ENCODE peak calls at places on chromosomes 11 and 22, in six cellular contexts. U is uterus, F is GM23248, P is BJ, S is Peyer's patch, D is neural progenitor cell. T is an unnamed sample.
A peak's percentile ranks its signal among the peaks of the same experiment; 100 is the strongest.

GRCh38 chr11:102470257-102470656 is 17.7 kb upstream of the TMEM123 start:
- DNase-seq in U (no peak), F (no peak), P (no peak), S (peak; percentile 54), D (no peak), T (no peak)

GRCh38 chr22:23062616-23063538 is 7.4 kb upstream of the GNAZ start:
- DNase-seq in U (no peak), F (no peak), P (no peak), S (peak; percentile 29), D (no peak), T (no peak)

GRCh38 chr11:88972210-88972609 is 93.6 kb downstream of the GRM5 start:
- DNase-seq in U (no peak), F (no peak), P (no peak), S (no peak), D (no peak), T (no peak)

GRCh38 chr11:100719809-100720221 is 32.7 kb downstream of the ARHGAP42 start:
- DNase-seq in U (peak; percentile 53), F (peak; percentile 85), P (peak; percentile 29), S (no peak), D (peak; percentile 45), T (peak; percentile 57)

GRCh38 chr22:23071163-23072034 is 1.1 kb downstream of the GNAZ start:
- DNase-seq in U (peak; percentile 19), F (no peak), P (no peak), S (peak; percentile 43), D (no peak), T (peak; percentile 16)

GRCh38 chr22:47204002-47204979 is 441.8 kb downstream of the TBC1D22A start:
- DNase-seq in U (no peak), F (no peak), P (no peak), S (no peak), D (no peak), T (no peak)

GRCh38 chr22:31241936-31242335 is 29.8 kb downstream of the LIMK2 start:
- DNase-seq in U (no peak), F (peak; percentile 81), P (no peak), S (no peak), D (no peak), T (no peak)

GRCh38 chr22:39207141-39208012 is 37.4 kb downstream of the PDGFB start:
- DNase-seq in U (peak; percentile 5), F (no peak), P (no peak), S (peak; percentile 45), D (no peak), T (no peak)

GRCh38 chr11:101133190-101133589 is 3.6 kb upstream of the PGR start:
- DNase-seq in U (no peak), F (peak; percentile 2), P (no peak), S (no peak), D (no peak), T (no peak)

GRCh38 chr22:41539146-41540005 is 4.9 kb downstream of the POLR3H start:
- DNase-seq in U (no peak), F (peak; percentile 33), P (no peak), S (no peak), D (no peak), T (no peak)

GRCh38 chr22:31102441-31103081 is 4.8 kb downstream of the SELENOM start:
- DNase-seq in U (peak; percentile 97), F (peak; percentile 98), P (peak; percentile 86), S (peak; percentile 83), D (no peak), T (no peak)

GRCh38 chr11:13091373-13091772 is 82.3 kb downstream of the RASSF10 start:
- DNase-seq in U (no peak), F (peak; percentile 28), P (no peak), S (no peak), D (no peak), T (no peak)

GRCh38 chr11:11243790-11244469 is 109.1 kb downstream of the CSNK2A3 start:
- DNase-seq in U (peak; percentile 67), F (peak; percentile 51), P (no peak), S (peak; percentile 65), D (peak; percentile 82), T (no peak)

GRCh38 chr22:43228863-43229262 is 41.9 kb upstream of the TTLL12 start:
- DNase-seq in U (no peak), F (no peak), P (no peak), S (no peak), D (no peak), T (no peak)

GRCh38 chr11:112355726-112356125 is 95.1 kb upstream of the PLET1 start:
- DNase-seq in U (peak; percentile 67), F (peak; percentile 38), P (no peak), S (no peak), D (peak; percentile 51), T (no peak)

GRCh38 chr11:60987577-60988277 is 16.2 kb downstream of the CD6 start:
- DNase-seq in U (no peak), F (no peak), P (no peak), S (peak; percentile 53), D (no peak), T (no peak)

GRCh38 chr11:123170929-123171328 is 24.1 kb downstream of the CLMP start:
- DNase-seq in U (no peak), F (no peak), P (no peak), S (no peak), D (no peak), T (no peak)

GRCh38 chr11:126400019-126400962 is 44.8 kb downstream of the ST3GAL4 start:
- DNase-seq in U (no peak), F (no peak), P (no peak), S (no peak), D (no peak), T (no peak)

GRCh38 chr11:125345706-125346561 is 150.1 kb downstream of the FEZ1 start:
- DNase-seq in U (peak; percentile 88), F (peak; percentile 93), P (no peak), S (peak; percentile 77), D (peak; percentile 89), T (peak; percentile 60)

GRCh38 chr11:78868563-78868962 is 293.9 kb upstream of the NARS2 start:
- DNase-seq in U (no peak), F (no peak), P (no peak), S (no peak), D (no peak), T (no peak)

GRCh38 chr11:110134120-110134519 is 40.9 kb downstream of the ZC3H12C start:
- DNase-seq in U (no peak), F (no peak), P (no peak), S (no peak), D (peak; percentile 85), T (no peak)

GRCh38 chr22:42856179-42856864 is 751 bp downstream of the ARFGAP3 start:
- DNase-seq in U (peak; percentile 40), F (peak; percentile 71), P (no peak), S (peak; percentile 83), D (peak; percentile 42), T (peak; percentile 74)

GRCh38 chr22:35426801-35427140 is 26.8 kb downstream of the MCM5 start:
- DNase-seq in U (no peak), F (no peak), P (no peak), S (no peak), D (no peak), T (no peak)
- H3K36me3 ChIP-seq in U (no peaks in the 10 kb centered on the region), F (no peaks in the 10 kb centered on the region), P (peaks cover 2% of the 10 kb centered on the region), S (peaks cover 28% of the 10 kb centered on the region), D (no peaks in the 10 kb centered on the region), T (no peaks in the 10 kb centered on the region)

DNA sequence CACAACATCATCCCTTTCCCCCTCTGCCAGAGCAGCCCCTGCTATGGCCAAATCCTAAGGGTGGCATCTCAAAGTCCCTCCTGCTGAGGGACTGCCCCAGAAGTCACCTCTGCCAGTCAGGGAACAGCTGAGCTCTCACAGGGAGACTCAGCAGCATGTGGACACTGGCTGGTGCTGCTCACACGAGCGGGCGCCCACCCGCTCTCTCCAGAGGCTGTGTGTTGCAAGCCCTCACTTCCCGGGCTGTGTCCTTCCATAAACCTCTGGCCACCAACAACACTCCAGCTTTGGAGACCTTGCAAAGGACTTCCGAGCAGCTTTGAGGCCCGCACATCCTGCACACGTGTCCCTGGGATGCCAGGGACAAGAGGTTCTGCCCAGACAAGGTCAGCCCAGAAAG is 2.8 kb downstream of the IGSF9B start:
- DNase-seq in U (no peak), F (no peak), P (no peak), S (no peak), D (no peak), T (no peak)
- H3K36me3 ChIP-seq in U (no peaks in the 10 kb centered on the region), F (no peaks in the 10 kb centered on the region), P (no peaks in the 10 kb centered on the region), S (no peaks in the 10 kb centered on the region), D (no peaks in the 10 kb centered on the region), T (no peaks in the 10 kb centered on the region)

GRCh38 chr11:47101452-47101851 is 75.2 kb downstream of the ARFGAP2 start:
- DNase-seq in U (no peak), F (no peak), P (no peak), S (no peak), D (no peak), T (no peak)
- H3K36me3 ChIP-seq in U (no peaks in the 10 kb centered on the region), F (no peaks in the 10 kb centered on the region), P (no peaks in the 10 kb centered on the region), S (no peaks in the 10 kb centered on the region), D (no peaks in the 10 kb centered on the region), T (no peaks in the 10 kb centered on the region)

GRCh38 chr22:26466196-26466595 is 17.4 kb downstream of the HPS4 start:
- DNase-seq in U (no peak), F (peak; percentile 29), P (no peak), S (no peak), D (no peak), T (no peak)
- H3K36me3 ChIP-seq in U (no peaks in the 10 kb centered on the region), F (peaks cover 17% of the 10 kb centered on the region), P (peaks cover 20% of the 10 kb centered on the region), S (peaks cover 89% of the 10 kb centered on the region), D (no peaks in the 10 kb centered on the region), T (peaks cover 77% of the 10 kb centered on the region)

GRCh38 chr11:56642339-56642738 is at the start of gene OR5AP2:
- DNase-seq in U (no peak), F (no peak), P (no peak), S (no peak), D (no peak), T (no peak)
- H3K36me3 ChIP-seq in U (no peaks in the 10 kb centered on the region), F (no peaks in the 10 kb centered on the region), P (no peaks in the 10 kb centered on the region), S (no peaks in the 10 kb centered on the region), D (no peaks in the 10 kb centered on the region), T (no peaks in the 10 kb centered on the region)

T was measured in right lobe of liver.